ENCODE peak calls at places on chromosomes 6 and 20, in five cellular contexts. W, B, X, Q and K are unnamed samples.

GRCh38 chr6:119110601-119111548 is 32.4 kb upstream of the FAM184A start:
- DNase-seq in W (no peak), B (peak; percentile 66), X (no peak), Q (peak; percentile 63), K (peak; percentile 21)

GRCh38 chr6:154457046-154457713 is 53.3 kb downstream of the CNKSR3 start:
- DNase-seq in W (no peak), B (peak; percentile 80), X (no peak), Q (no peak), K (no peak)

GRCh38 chr20:23086931-23087411 is 847 bp upstream of the CD93 start:
- DNase-seq in W (no peak), B (no peak), X (no peak), Q (no peak), K (no peak)

GRCh38 chr6:73984851-73985250 is 288.8 kb downstream of the CD109 start:
- DNase-seq in W (no peak), B (no peak), X (no peak), Q (no peak), K (no peak)

GRCh38 chr6:147397306-147397705 is 111.2 kb upstream of the SAMD5 start:
- DNase-seq in W (no peak), B (no peak), X (no peak), Q (no peak), K (no peak)

GRCh38 chr6:7154341-7155139 is 46.8 kb downstream of the RREB1 start:
- DNase-seq in W (no peak), B (no peak), X (peak; percentile 35), Q (no peak), K (no peak)

GRCh38 chr6:10511477-10511876 is 9.7 kb upstream of the GCNT2 start:
- DNase-seq in W (no peak), B (peak; percentile 34), X (no peak), Q (no peak), K (no peak)

GRCh38 chr6:45500924-45501816 is 123.4 kb upstream of the SUPT3H start:
- DNase-seq in W (peak; percentile 75), B (no peak), X (peak; percentile 57), Q (peak; percentile 39), K (no peak)

GRCh38 chr6:36563928-36564284 is 16.6 kb upstream of the STK38 start:
- DNase-seq in W (no peak), B (no peak), X (no peak), Q (no peak), K (no peak)

GRCh38 chr6:108036884-108037283 is 37.7 kb downstream of the OSTM1 start:
- DNase-seq in W (no peak), B (no peak), X (no peak), Q (no peak), K (no peak)

GRCh38 chr20:25397081-25397480 is 6.4 kb upstream of the ABHD12 start:
- DNase-seq in W (no peak), B (no peak), X (no peak), Q (no peak), K (no peak)

GRCh38 chr20:25399038-25399430 is 8.4 kb upstream of the ABHD12 start:
- DNase-seq in W (peak; percentile 43), B (peak; percentile 82), X (no peak), Q (peak; percentile 57), K (peak; percentile 48)

GRCh38 chr20:25397827-25398226 is 7.2 kb upstream of the ABHD12 start:
- DNase-seq in W (no peak), B (peak; percentile 62), X (no peak), Q (peak; percentile 60), K (no peak)

GRCh38 chr20:25394996-25395395 is 4.4 kb upstream of the ABHD12 start:
- DNase-seq in W (no peak), B (no peak), X (no peak), Q (no peak), K (no peak)

DNA sequence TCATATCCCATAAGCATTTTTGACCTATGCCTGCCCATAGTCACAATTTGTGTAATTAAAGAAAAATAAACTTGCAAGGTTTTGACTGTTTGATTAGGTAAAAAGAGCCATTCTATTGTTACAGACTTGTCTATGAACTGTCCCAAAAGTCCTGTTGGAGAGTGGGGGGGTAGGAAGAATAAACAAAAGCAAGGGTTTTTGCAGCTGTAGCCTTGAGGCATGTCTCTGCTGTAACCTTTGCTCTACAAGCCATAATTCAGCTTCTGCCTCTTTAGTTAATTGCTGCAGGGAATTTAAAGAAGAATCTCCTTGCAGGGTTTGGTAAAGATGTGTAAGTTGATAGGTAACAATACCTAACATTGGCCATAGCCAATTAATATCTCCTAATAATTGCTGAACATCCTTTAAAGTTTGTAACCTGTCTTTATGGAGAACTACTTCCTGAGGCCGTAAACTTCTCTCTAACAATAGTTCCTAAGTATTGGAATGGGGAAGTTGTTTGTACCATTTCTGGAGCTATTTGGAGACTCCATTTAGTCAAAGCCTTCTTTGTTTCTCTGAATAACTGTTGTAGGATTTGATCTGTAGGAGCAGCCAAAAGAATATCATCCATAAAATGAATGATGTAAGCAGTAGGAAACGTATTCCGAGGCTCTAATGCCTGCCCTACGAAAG is 7.9 kb upstream of the ABHD12 start:
- DNase-seq in W (no peak), B (peak; percentile 42), X (no peak), Q (no peak), K (no peak)
- H2BK12ac ChIP-seq in W (no peak overlapping the region), B (peak overlapping the region; percentile 31), X (no peak overlapping the region), Q (no peak overlapping the region), K (no peak overlapping the region)

DNA sequence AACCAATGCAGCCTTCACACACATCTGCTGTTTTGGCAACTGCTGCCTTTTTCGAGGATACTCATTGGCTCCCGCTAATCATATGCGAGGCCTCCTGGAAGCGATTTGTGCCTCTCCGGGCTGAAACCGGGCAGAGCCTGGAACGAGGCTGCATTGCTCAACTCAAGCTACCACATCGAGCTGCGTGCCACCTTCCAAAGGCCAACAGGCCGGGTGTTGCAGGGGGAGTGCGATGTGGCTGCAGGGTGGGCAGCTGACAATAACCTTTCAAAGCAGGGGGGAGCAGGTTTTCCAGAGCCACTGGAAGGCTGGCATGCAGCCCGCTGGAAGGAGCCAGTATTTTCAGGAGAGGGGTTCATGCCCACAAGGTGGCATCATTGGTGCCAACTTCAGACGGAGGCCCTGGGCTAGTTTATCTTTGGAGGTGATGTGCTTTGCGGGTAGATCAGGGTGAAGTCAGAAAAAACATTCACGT is 122.6 kb upstream of the IFNGR1 start:
- DNase-seq in W (peak; percentile 54), B (no peak), X (no peak), Q (no peak), K (no peak)
- H2AFZ ChIP-seq in W (peak overlapping the region; percentile 49), B (no peak overlapping the region), X (peak overlapping the region; percentile 42), Q (no peak overlapping the region), K (no peak overlapping the region)

DNA sequence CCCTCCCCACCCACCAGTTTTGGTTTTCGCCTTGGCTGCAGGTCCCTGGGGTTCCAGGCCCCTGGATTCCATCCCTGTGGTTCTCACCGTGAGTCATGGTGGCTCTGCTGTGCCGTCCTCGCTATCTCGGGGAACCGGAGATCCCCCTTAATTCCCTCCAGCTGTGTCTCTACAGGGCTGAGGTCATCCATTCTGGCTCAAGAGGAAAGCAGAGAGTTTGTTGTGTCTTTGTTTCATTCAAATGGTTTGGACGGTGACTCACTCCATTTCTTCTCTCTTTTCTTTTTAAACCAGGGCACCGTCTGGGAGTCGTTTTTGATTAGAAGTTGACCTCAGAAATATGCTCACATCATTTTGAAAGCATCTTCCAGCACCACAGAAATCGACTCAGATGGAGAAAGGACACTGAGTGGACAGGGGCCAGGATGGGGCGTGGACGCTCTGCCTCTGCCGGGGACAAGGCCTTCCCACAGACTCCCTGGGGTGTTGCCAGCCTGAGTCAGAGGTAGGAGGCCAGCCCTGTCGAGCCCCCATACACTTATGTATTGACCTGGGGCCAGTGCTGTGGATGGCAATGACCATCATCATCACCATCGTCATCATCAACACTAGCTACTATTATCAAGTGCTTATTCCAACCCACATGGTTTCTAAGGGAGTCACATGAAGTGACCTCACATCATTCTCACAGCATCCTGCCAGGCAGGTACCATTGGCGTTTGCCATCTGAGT is 176.2 kb downstream of the NFATC2 start:
- DNase-seq in W (no peak), B (peak; percentile 100), X (no peak), Q (no peak), K (no peak)
- H3K14ac ChIP-seq in W (no peak overlapping the region), B (peak overlapping the region; percentile 22), X (no peak overlapping the region), Q (peak overlapping the region; percentile 56), K (no peak overlapping the region)

DNA sequence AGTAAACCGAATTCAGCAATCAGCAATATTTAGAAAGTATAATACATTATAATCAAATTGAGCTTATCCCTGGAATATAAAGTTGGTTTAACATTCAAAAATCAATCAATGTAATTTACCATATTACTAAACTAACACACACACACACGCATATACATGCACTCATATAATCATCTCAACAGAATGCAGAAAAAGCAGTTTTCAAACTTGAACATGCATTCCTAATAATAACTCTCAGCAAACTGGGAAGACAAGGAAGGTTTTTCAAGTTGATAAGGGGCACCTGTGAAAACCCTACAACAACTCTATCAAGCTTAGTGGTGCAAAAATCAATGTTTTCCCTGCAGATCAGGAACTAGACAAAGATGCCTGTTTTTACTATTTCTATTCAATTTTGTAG is 4.7 kb downstream of the SIRPB2 start:
- DNase-seq in W (no peak), B (no peak), X (no peak), Q (no peak), K (no peak)
- H2BK12ac ChIP-seq in W (no peak overlapping the region), B (no peak overlapping the region), X (no peak overlapping the region), Q (no peak overlapping the region), K (no peak overlapping the region)

DNA sequence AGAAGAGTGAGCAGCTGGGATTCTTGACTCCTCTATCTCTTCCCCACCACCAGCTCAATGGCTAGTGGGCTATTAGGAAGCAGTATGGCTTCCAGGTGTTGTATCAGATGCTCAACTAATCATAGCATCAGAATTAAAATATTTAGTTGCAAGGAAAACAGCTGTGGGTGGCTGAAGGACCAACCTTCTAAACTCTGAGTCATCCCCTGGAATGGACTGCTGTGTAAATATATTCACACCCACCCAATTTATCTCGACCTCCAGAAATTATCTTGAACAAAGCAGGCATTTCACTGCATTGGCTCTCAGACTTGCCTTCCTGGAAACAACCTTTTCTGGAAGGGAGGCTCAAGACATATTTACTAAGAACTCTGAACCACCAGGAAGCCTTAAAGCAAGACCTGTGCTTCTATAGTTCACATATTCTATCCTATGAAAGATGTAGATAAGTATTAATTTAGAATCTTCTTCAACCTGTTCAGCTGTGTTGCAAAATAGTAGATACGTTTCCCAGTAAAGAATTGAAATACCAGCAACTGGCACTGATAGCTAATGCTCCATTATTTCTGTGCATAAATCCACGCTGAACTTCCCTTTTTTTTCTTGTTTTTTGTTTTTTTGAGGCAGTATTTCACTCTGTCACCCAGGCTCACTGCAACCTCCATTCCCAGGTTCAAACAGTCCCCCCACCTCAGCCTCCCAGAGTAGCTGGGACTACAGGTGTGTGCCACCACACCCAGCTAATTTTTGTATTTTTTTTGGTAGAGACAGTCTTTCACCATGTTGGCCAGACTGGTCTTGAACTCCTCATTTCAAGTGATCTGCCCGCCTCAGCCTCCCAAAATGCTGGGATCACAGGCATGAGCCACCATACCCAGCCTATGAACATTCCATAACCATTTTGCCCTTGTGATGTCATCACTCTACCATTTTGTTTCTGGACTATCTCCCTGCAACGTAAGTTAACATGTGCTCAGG is 56.9 kb upstream of the CD2AP start:
- DNase-seq in W (no peak), B (no peak), X (no peak), Q (no peak), K (no peak)
- H2AFZ ChIP-seq in W (no peak overlapping the region), B (no peak overlapping the region), X (no peak overlapping the region), Q (no peak overlapping the region), K (no peak overlapping the region)

GRCh38 chr20:63553933-63554290 is at the start of gene FNDC11:
- DNase-seq in W (peak; percentile 69), B (peak; percentile 73), X (peak; percentile 84), Q (no peak), K (peak; percentile 75)
- H3K14ac ChIP-seq in W (no peak within 1 kb of the TSS), B (no peak within 1 kb of the TSS), X (no peak within 1 kb of the TSS), Q (peak within 1 kb of the TSS; percentile 42), K (peak within 1 kb of the TSS; percentile 94)